ENCODE peak calls at places on chromosomes 13 and 19, in six cellular contexts. A is GM12878, M is stomach, E is suprapubic skin, N is ovary, S is sigmoid colon. L is an unnamed sample.

GRCh38 chr19:33518541-33518940 is 3.0 kb downstream of the PEPD start:
- DNase-seq in A (no peak), M (no peak), E (no peak), N (no peak), S (no peak), L (no peak)

GRCh38 chr19:58118979-58119733 is 21.1 kb upstream of the ZSCAN18 start:
- DNase-seq in A (no peak), M (no peak), E (no peak), N (no peak), S (no peak), L (no peak)

GRCh38 chr19:53868091-53868891 is 608 bp downstream of the MYADM start:
- DNase-seq in A (no peak), M (peak; percentile 44), E (peak; percentile 90), N (peak; percentile 69), S (peak; percentile 89), L (no peak)

GRCh38 chr13:109256866-109257760 is 529.3 kb downstream of the IRS2 start:
- DNase-seq in A (no peak), M (no peak), E (no peak), N (no peak), S (no peak), L (no peak)

GRCh38 chr19:55353803-55354697 is 469 bp downstream of the COX6B2 start:
- DNase-seq in A (no peak), M (peak; percentile 79), E (peak; percentile 70), N (peak; percentile 77), S (peak; percentile 81), L (no peak)

GRCh38 chr13:29846475-29847256 is 3.8 kb downstream of the UBL3 start:
- DNase-seq in A (no peak), M (no peak), E (no peak), N (no peak), S (no peak), L (no peak)

GRCh38 chr13:41085961-41086360 is 24.7 kb downstream of the WBP4 start:
- DNase-seq in A (no peak), M (no peak), E (no peak), N (no peak), S (no peak), L (no peak)

GRCh38 chr19:53927745-53928144 is 18.7 kb downstream of the CACNG7 start:
- DNase-seq in A (no peak), M (no peak), E (no peak), N (no peak), S (no peak), L (no peak)

GRCh38 chr19:48859711-48860572 is 8.5 kb downstream of the PLEKHA4 start:
- DNase-seq in A (no peak), M (no peak), E (no peak), N (no peak), S (no peak), L (no peak)

GRCh38 chr19:34549833-34550232 is 68.3 kb downstream of the WTIP start:
- DNase-seq in A (no peak), M (no peak), E (no peak), N (no peak), S (no peak), L (no peak)

GRCh38 chr19:38699027-38699346 is 45.3 kb downstream of the CAPN12 start:
- DNase-seq in A (no peak), M (no peak), E (no peak), N (no peak), S (no peak), L (no peak)

GRCh38 chr13:110346661-110347067 is 39.6 kb downstream of the COL4A2 start:
- DNase-seq in A (no peak), M (no peak), E (no peak), N (no peak), S (no peak), L (no peak)

GRCh38 chr13:45200701-45201230 is at the start of gene KCTD4:
- DNase-seq in A (no peak), M (no peak), E (no peak), N (no peak), S (no peak), L (no peak)

GRCh38 chr19:20478936-20479335 is 86.6 kb downstream of the ZNF737 start:
- DNase-seq in A (no peak), M (no peak), E (no peak), N (no peak), S (no peak), L (no peak)

GRCh38 chr19:5913739-5914357 is at the start of gene CAPS:
- DNase-seq in A (no peak), M (peak; percentile 91), E (no peak), N (no peak), S (peak; percentile 86), L (no peak)
- H3K27ac ChIP-seq in A (no peak within 1 kb of the TSS), M (peak within 1 kb of the TSS; percentile 84), E (peak within 1 kb of the TSS; percentile 68), N (no peak within 1 kb of the TSS), S (peak within 1 kb of the TSS; percentile 68), L (peak within 1 kb of the TSS; percentile 82)

GRCh38 chr13:37106642-37107041 is 1.2 kb upstream of the CSNK1A1L start:
- DNase-seq in A (no peak), M (no peak), E (no peak), N (no peak), S (no peak), L (no peak)

GRCh38 chr13:37107868-37108267 is 2.4 kb upstream of the CSNK1A1L start:
- DNase-seq in A (no peak), M (no peak), E (no peak), N (no peak), S (no peak), L (no peak)

GRCh38 chr13:37109080-37109678 is 3.7 kb upstream of the CSNK1A1L start:
- DNase-seq in A (no peak), M (no peak), E (no peak), N (no peak), S (no peak), L (no peak)

GRCh38 chr13:37102896-37103295 is 2.6 kb downstream of the CSNK1A1L start:
- DNase-seq in A (no peak), M (no peak), E (no peak), N (no peak), S (no peak), L (no peak)

DNA sequence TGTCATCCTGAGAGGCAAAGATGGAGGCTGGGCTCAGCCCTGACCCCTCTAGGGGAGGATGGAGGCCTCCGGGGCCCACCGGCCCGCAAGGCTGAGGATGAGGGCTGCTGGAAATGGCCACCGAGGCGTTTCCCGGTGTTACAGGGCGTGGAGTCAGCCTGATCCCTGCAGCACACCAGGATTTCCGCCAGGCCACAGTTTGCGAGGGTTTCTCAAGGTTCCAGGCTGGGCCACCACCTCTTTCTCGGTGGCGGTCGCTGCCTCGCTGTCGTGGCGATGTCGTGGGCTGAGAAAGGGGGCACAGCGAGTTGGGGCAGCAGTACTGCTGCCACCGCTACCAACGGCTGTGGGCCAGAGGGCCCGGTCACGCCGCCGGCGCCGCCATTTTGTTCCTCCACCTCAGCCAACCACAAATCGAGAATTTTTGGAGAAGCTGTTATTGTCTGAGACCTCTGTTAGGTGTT is at the start of gene CSNK1A1L:
- DNase-seq in A (no peak), M (no peak), E (no peak), N (no peak), S (no peak), L (no peak)
- H3K4me3 ChIP-seq in A (no peak within 1 kb of the TSS), M (no peak within 1 kb of the TSS), E (no peak within 1 kb of the TSS), N (no peak within 1 kb of the TSS), S (no peak within 1 kb of the TSS), L (no peak within 1 kb of the TSS)

GRCh38 chr13:106701810-106702341 is 133.9 kb upstream of the ARGLU1 start:
- DNase-seq in A (no peak), M (no peak), E (no peak), N (no peak), S (no peak), L (no peak)
- TF ChIP-seq EP300 in A (no peak), M (no peak), E (no peak), N (no peak), S (no peak), L (no peak)

GRCh38 chr19:46625731-46626130 is 842 bp upstream of the PTGIR start:
- DNase-seq in A (no peak), M (no peak), E (no peak), N (no peak), S (no peak), L (no peak)
- H3K27ac ChIP-seq in A (peak overlapping the region; percentile 62), M (peak overlapping the region; percentile 86), E (peak overlapping the region; percentile 78), N (peak overlapping the region; percentile 21), S (peak overlapping the region; percentile 76), L (peak overlapping the region; percentile 85)

GRCh38 chr13:32713397-32713796 is 127.1 kb downstream of the PDS5B start:
- DNase-seq in A (no peak), M (no peak), E (no peak), N (no peak), S (no peak), L (no peak)
- H3K4me3 ChIP-seq in A (no peak overlapping the region), M (no peak overlapping the region), E (no peak overlapping the region), N (no peak overlapping the region), S (no peak overlapping the region), L (no peak overlapping the region)

GRCh38 chr19:42366676-42367075 is 23.4 kb downstream of the CNFN start:
- DNase-seq in A (no peak), M (no peak), E (no peak), N (no peak), S (no peak), L (no peak)
- TF ChIP-seq EP300 in A (no peak), M (no peak), E (no peak), N (no peak), S (no peak), L (no peak)

GRCh38 chr13:99355267-99356215 is 48.3 kb upstream of the GPR183 start:
- DNase-seq in A (no peak), M (no peak), E (no peak), N (no peak), S (no peak), L (peak; percentile 62)

GRCh38 chr13:99356216-99357089 is 49.3 kb upstream of the GPR183 start:
- DNase-seq in A (peak; percentile 92), M (no peak), E (no peak), N (peak; percentile 52), S (no peak), L (peak; percentile 91)

GRCh38 chr13:99352351-99353271 is 45.4 kb upstream of the GPR183 start:
- DNase-seq in A (no peak), M (no peak), E (no peak), N (no peak), S (no peak), L (peak; percentile 66)

GRCh38 chr13:99353836-99354235 is 46.6 kb upstream of the GPR183 start:
- DNase-seq in A (no peak), M (no peak), E (no peak), N (no peak), S (no peak), L (peak; percentile 82)

DNA sequence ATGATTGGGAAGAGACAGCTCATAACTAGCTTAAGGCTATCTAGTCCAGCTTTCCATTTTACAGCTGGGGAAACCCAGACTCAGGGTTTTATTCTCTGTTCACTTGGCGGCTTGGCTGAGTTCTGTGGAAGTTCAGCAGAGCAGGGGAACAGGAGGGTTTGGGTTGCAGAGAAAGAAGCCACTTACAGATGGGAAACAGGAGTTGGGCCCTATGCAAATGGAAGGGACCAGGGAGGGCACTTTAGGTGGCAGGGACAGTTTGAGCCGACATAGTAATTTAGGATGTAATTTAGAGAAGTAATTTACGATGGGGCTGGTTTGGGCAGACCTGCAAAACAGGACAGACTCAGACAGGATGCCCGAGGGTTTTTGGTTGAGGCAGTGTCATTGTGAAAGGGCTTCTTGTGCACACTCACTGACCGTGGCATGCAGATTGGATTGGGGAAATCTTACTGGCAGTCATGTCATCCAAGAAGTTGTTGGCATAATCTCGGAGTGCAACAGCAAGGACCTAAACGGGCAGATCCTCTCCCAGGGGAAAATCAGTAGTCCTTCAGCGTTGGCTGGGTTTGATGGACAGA is 47.3 kb upstream of the GPR183 start:
- DNase-seq in A (peak; percentile 66), M (no peak), E (no peak), N (no peak), S (no peak), L (peak; percentile 86)
- H3K27ac ChIP-seq in A (peak overlapping the region; percentile 81), M (peak overlapping the region; percentile 63), E (peak overlapping the region; percentile 53), N (no peak overlapping the region), S (no peak overlapping the region), L (peak overlapping the region; percentile 63)